ENCODE peak calls at places on chromosomes 7 and 10, in four cellular contexts. O is RWPE2, H is HCT116, I is ascending aorta. V is an unnamed sample.

GRCh38 chr7:43199333-43199732 is 86.9 kb downstream of the HECW1 start:
- DNase-seq in O (no peak), H (no peak), I (no peak), V (no peak)

GRCh38 chr10:13231190-13231589 is 3.0 kb downstream of the UCMA start:
- DNase-seq in O (no peak), H (no peak), I (peak), V (no peak)

GRCh38 chr10:121800146-121800545 is 127.7 kb downstream of the ATE1 start:
- DNase-seq in O (no peak), H (no peak), I (no peak), V (no peak)

GRCh38 chr7:143375298-143376034 is 5.7 kb upstream of the ZYX start:
- DNase-seq in O (no peak), H (no peak), I (no peak), V (no peak)

GRCh38 chr7:112937651-112938390 is 147.6 kb upstream of the TMEM168 start:
- DNase-seq in O (no peak), H (no peak), I (no peak), V (no peak)

GRCh38 chr10:132391372-132392020 is 5.5 kb upstream of the PWWP2B start:
- DNase-seq in O (peak), H (no peak), I (no peak), V (no peak)

GRCh38 chr7:95324396-95324795 is at the start of gene PON1:
- DNase-seq in O (no peak), H (no peak), I (no peak), V (no peak)

GRCh38 chr7:106737202-106737562 is 76.2 kb upstream of the CCDC71L start:
- DNase-seq in O (no peak), H (no peak), I (no peak), V (no peak)

GRCh38 chr10:117496616-117497028 is 45.9 kb upstream of the EMX2 start:
- DNase-seq in O (no peak), H (peak), I (peak), V (peak)

GRCh38 chr7:99314504-99314903 is 11.2 kb upstream of the ARPC1A start:
- DNase-seq in O (no peak), H (no peak), I (no peak), V (no peak)

GRCh38 chr7:30150711-30151110 is 15.9 kb downstream of the MTURN start:
- DNase-seq in O (no peak), H (no peak), I (no peak), V (no peak)

GRCh38 chr10:3566627-3567026 is 218.4 kb downstream of the KLF6 start:
- DNase-seq in O (no peak), H (no peak), I (no peak), V (no peak)

GRCh38 chr10:103894454-103894853 is 23.5 kb downstream of the STN1 start:
- DNase-seq in O (no peak), H (no peak), I (peak), V (no peak)

DNA sequence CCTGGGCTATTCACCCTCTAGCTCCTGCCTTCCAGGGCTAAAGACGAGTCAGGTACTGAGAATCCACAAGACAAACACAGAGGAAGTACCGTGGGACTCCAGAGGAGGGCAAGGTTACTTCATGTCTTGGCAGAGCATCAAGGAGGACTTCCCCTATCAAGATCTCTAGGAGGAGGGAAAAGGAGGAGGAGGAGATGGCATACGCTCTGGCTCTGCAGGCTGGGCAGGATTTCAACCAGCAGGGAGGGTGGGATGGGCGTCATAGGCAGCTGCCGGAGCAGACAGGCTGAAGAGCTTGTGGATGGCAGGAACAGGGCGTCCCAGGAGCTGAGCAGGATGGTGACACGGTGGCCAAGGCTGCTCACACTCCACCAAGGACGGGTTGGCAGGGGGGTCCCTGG is 21.3 kb downstream of the MDH2 start:
- DNase-seq in O (no peak), H (peak), I (no peak), V (no peak)
- TF ChIP-seq CTCF in O (peak), H (peak), I (no peak), V (no peak)

GRCh38 chr7:46786221-46786951 is 795.5 kb downstream of the TNS3 start:
- DNase-seq in O (no peak), H (no peak), I (no peak), V (no peak)
- TF ChIP-seq CTCF in O (no peak), H (peak), I (no peak), V (no peak)

DNA sequence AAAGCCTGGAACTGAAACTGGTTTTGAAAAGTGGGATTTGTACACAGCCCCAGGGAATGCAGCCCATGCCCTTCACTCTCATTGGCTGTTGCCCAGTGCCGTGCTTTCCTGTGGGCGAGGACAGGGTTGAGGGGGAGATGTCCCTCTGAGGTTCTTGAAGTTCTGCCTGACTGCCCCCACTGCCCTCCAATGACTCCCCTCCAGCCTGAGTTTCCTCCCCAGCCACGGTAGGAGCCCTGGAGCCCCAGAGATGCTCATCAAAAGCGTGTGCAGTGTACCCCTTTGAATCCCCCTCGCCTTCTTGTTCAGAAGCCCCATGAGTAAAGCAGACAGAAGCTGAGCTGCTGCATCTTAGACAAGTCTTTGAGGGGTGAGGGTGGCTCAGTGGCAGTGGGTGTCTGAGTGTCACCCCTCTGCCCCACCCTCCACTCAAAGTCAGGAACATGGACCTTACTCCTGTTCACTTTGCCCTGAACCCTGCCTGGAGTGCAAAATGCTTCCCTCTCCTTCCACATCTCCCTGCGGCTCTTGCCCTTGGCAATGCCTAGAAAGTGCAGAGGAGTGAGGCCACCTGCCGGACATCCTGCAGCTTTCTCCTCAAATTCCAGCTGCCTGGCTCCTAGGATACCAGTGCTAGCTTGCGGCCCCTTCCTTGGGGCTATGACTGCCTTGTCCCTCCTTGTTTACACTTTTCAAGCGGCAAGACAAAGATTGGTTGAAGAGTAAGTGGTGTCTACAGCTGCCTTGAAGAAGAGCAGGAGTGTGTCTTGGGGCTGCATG is 19.9 kb downstream of the FAM241B start:
- DNase-seq in O (peak), H (no peak), I (no peak), V (no peak)
- TF ChIP-seq CTCF in O (peak), H (no peak), I (no peak), V (no peak)

GRCh38 chr7:131071786-131072504 is 255.7 kb upstream of the MKLN1 start:
- DNase-seq in O (no peak), H (no peak), I (peak), V (no peak)
- TF ChIP-seq CTCF in O (peak), H (peak), I (peak), V (no peak)

DNA sequence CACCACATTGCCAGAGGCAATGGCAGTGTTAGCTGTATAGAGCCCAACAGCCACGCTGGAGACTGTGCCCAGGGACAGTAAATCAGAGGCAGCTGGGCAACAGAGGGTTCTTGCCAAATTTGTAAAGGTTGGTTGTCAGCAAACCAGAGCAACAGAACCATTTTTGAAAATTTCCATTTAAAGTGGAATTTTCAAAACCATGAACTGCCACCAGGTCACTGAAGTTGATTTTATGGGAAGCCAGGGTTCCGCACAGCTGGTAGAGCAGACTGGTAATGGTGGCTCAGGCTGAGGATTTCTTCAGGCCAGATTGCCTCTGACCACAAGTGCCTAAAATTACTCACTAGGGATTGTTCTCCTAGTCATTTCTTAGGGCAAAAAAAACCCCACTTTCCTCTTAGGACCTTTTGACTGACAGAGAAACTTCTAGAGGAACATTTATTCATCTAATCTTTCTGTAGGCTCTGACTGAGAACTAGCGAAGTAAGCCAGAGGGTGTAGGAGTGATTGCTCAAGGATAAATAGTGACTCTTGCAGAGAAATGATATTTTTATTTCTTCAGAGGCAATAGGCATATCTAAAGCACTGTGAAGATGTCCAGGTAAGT is 342.4 kb downstream of the BBS9 start:
- DNase-seq in O (no peak), H (no peak), I (no peak), V (no peak)
- TF ChIP-seq CTCF in O (no peak), H (no peak), I (no peak), V (no peak)

V was measured in omental fat pad.